ENCODE peak calls at places on chromosomes 2 and 18, in ten cellular contexts. V is cardiac muscle cell, Z is bronchial epithelial cell, I is HAP-1, D is uterus, F is tibial nerve, W is colonic mucosa, O is WERI-Rb-1, A is GM12865, E is fibroblast of the aortic adventitia. L is an unnamed sample.

GRCh38 chr2:102185347-102185746 is 1.5 kb upstream of the IL1RL2 start:
- DNase-seq in F (no peak), O (no peak), Z (no peak), D (no peak), W (peak), E (peak), A (no peak), V (peak), I (no peak), L (peak)

GRCh38 chr2:86107031-86107430 is 996 bp downstream of the PTCD3 start:
- DNase-seq in V (no peak), W (no peak), F (no peak), D (no peak), Z (peak), O (no peak), E (no peak), A (peak), I (peak), L (peak)

GRCh38 chr2:72263043-72263780 is 115.5 kb upstream of the CYP26B1 start:
- DNase-seq in V (no peak), Z (no peak), O (no peak), I (peak), W (no peak), F (no peak), E (peak), D (no peak), A (no peak), L (no peak)

GRCh38 chr2:200618590-200619021 is 32.8 kb downstream of the AOX1 start:
- DNase-seq in I (no peak), F (no peak), W (no peak), Z (peak), V (peak), E (peak), O (no peak), A (peak), D (no peak), L (peak)

GRCh38 chr2:7014201-7014640 is 97.0 kb downstream of the RNF144A start:
- DNase-seq in F (no peak), O (peak), D (no peak), I (peak), Z (no peak), W (no peak), E (peak), A (peak), V (peak), L (peak)

GRCh38 chr2:190465060-190465459 is 56.9 kb downstream of the MFSD6 start:
- DNase-seq in D (no peak), Z (no peak), I (no peak), A (peak), O (no peak), E (no peak), F (no peak), V (no peak), W (no peak), L (no peak)

GRCh38 chr2:128313076-128313836 is 5.4 kb downstream of the HS6ST1 start:
- DNase-seq in A (peak), Z (peak), F (no peak), V (peak), E (peak), W (peak), O (no peak), I (peak), D (no peak), L (peak)

GRCh38 chr18:58269931-58270330 is 225.9 kb downstream of the NEDD4L start:
- DNase-seq in O (no peak), W (no peak), F (no peak), Z (peak), I (no peak), V (no peak), A (no peak), E (no peak), D (no peak), L (no peak)

GRCh38 chr2:238649123-238649522 is 198.8 kb upstream of the TWIST2 start:
- DNase-seq in I (no peak), A (no peak), D (no peak), W (no peak), E (no peak), F (no peak), Z (no peak), V (no peak), O (no peak), L (no peak)

GRCh38 chr2:46008082-46008870 is 288.9 kb upstream of the EPAS1 start:
- DNase-seq in A (no peak), F (no peak), E (no peak), O (no peak), I (no peak), D (no peak), Z (peak), W (no peak), V (peak), L (no peak)

GRCh38 chr2:138059967-138060635 is 95.8 kb downstream of the HNMT start:
- DNase-seq in F (peak), W (no peak), A (no peak), Z (peak), E (peak), D (peak), V (peak), I (no peak), O (no peak), L (peak)

GRCh38 chr2:136246086-136246669 is 128.2 kb upstream of the CXCR4 start:
- DNase-seq in W (peak), F (no peak), E (peak), O (no peak), A (peak), I (no peak), D (no peak), Z (peak), V (peak), L (peak)

GRCh38 chr2:44166096-44166495 is 2.6 kb upstream of the PPM1B start:
- DNase-seq in W (no peak), I (no peak), D (no peak), E (no peak), F (no peak), A (no peak), O (no peak), Z (no peak), V (no peak), L (no peak)

GRCh38 chr18:21725201-21725600 is 15.4 kb upstream of the MIB1 start:
- DNase-seq in I (no peak), V (no peak), W (no peak), O (peak), A (no peak), E (no peak), F (no peak), Z (no peak), D (no peak), L (no peak)

GRCh38 chr2:172999641-173000387 is 75.8 kb upstream of the MAP3K20 start:
- DNase-seq in D (no peak), E (no peak), W (no peak), V (no peak), I (peak), Z (peak), O (no peak), A (no peak), F (no peak), L (no peak)

GRCh38 chr2:74501335-74502071 is 2.1 kb upstream of the LBX2 start:
- DNase-seq in W (no peak), A (no peak), D (no peak), Z (no peak), V (no peak), I (no peak), O (peak), E (no peak), F (no peak), L (no peak)
- H3K4me3 ChIP-seq in W (no peak), A (no peak), D (no peak), Z (no peak), V (no peak), I (no peak), O (peak), E (no peak), F (no peak), L (peak)

DNA sequence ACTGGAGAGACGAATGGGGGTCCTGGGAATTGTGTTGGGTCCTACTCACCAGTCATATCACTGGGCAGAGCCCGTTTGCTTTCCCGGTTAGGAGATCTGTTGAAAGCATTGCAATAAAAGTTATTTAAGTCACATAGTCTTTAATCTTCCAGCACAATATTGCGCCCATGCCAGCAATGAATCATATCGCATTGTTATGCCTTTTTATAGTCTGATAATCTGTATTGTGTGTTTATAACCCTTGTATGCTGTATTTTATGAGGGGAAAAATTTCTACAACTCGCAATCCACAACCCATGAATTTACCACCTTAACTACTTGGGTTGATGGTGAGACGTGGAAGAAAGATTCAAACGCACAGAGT is 211.9 kb upstream of the SMIM21 start:
- DNase-seq in A (no peak), D (no peak), O (no peak), V (no peak), I (no peak), E (no peak), Z (no peak), W (no peak), F (no peak), L (no peak)
- H3K4me3 ChIP-seq in A (no peak), D (no peak), O (no peak), V (no peak), I (no peak), E (no peak), Z (no peak), W (no peak), F (no peak), L (no peak)

GRCh38 chr2:126317797-126318431 is 338.0 kb upstream of the GYPC start:
- DNase-seq in I (no peak), E (peak), Z (no peak), D (no peak), A (no peak), F (no peak), O (no peak), V (peak), W (no peak), L (peak)
- H3K4me3 ChIP-seq in I (no peak), E (no peak), Z (no peak), D (no peak), A (no peak), F (no peak), O (no peak), V (no peak), W (no peak), L (no peak)

GRCh38 chr2:215427585-215427984 is 8.3 kb downstream of the FN1 start:
- DNase-seq in O (no peak), W (no peak), D (no peak), A (no peak), Z (no peak), E (peak), V (peak), I (no peak), F (no peak), L (peak)
- H3K4me3 ChIP-seq in O (no peak), W (no peak), D (no peak), A (no peak), Z (no peak), E (peak), V (no peak), I (no peak), F (no peak), L (no peak)

L was measured in fibroblast of villous mesenchyme.